ENCODE peak calls at places on chromosomes 1 and 21, in eight cellular contexts. I is NCI-H1092 treated with DMSO at 0.1 percent for 48 hours, X is T-cell, C is germinal center, Z is ascending aorta, E is mammary epithelial cell, W is amniotic stem cell, Q is lower lobe of right lung. L is an unnamed sample.

GRCh38 chr1:48082271-48082925 is 85.2 kb upstream of the TRABD2B start:
- DNase-seq in Z (no peak), C (no peak), Q (no peak), W (no peak), I (no peak), E (no peak), X (no peak), L (peak; percentile 3)

GRCh38 chr1:91555821-91556531 is 55.3 kb downstream of the CDC7 start:
- DNase-seq in I (no peak), X (peak; percentile 41), Z (no peak), C (no peak), E (peak; percentile 62), Q (no peak), W (peak; percentile 67), L (no peak)

GRCh38 chr1:174580801-174581200 is 133.0 kb downstream of the GPR52 start:
- DNase-seq in I (no peak), Q (no peak), X (no peak), W (no peak), C (no peak), Z (no peak), E (no peak), L (no peak)

GRCh38 chr1:97270508-97271307 is 549.1 kb downstream of the PTBP2 start:
- DNase-seq in E (no peak), X (no peak), W (no peak), Q (no peak), Z (no peak), I (no peak), C (no peak), L (no peak)

GRCh38 chr1:95384570-95384969 is 150.6 kb downstream of the RWDD3 start:
- DNase-seq in E (peak; percentile 12), I (no peak), Q (no peak), Z (no peak), X (no peak), C (no peak), W (no peak), L (no peak)

GRCh38 chr21:25563399-25564116 is 43.7 kb downstream of the MRPL39 start:
- DNase-seq in Q (no peak), W (no peak), Z (no peak), X (no peak), C (no peak), E (no peak), I (no peak), L (no peak)

GRCh38 chr1:183932412-183932811 is 105.1 kb downstream of the COLGALT2 start:
- DNase-seq in E (no peak), I (no peak), C (no peak), X (no peak), Q (peak; percentile 56), Z (no peak), W (peak; percentile 41), L (peak; percentile 87)

GRCh38 chr21:44618909-44619308 is 7.0 kb downstream of the KRTAP10-8 start:
- DNase-seq in I (no peak), Z (no peak), W (no peak), C (no peak), X (peak; percentile 53), Q (no peak), E (no peak), L (no peak)

GRCh38 chr1:212269306-212269705 is 15.9 kb upstream of the PPP2R5A start:
- DNase-seq in E (no peak), I (no peak), C (no peak), Q (no peak), W (no peak), Z (no peak), X (no peak), L (no peak)

GRCh38 chr1:58922302-58923089 is 138.6 kb upstream of the JUN start:
- DNase-seq in C (no peak), W (no peak), Q (peak; percentile 86), E (peak; percentile 88), I (no peak), Z (peak; percentile 22), X (peak; percentile 20), L (no peak)

GRCh38 chr1:218463194-218464156 is 118.3 kb downstream of the TGFB2 start:
- DNase-seq in X (no peak), Q (peak; percentile 63), Z (no peak), W (no peak), E (peak; percentile 47), C (no peak), I (no peak), L (peak; percentile 39)